ENCODE peak calls at places on chromosomes 13 and 19, in seven cellular contexts. One of them, this sample, is unnamed.

GRCh38 chr13:96003304-96003703 is 49.9 kb downstream of the UGGT2 start:
- DNase-seq in colonic mucosa: no peak
- DNase-seq in Peyer's patch: no peak
- DNase-seq in cardiac muscle cell: no peak
- DNase-seq in left ventricle myocardium inferior: no peak
- DNase-seq in WERI-Rb-1: no peak
- DNase-seq in psoas muscle: no peak
- DNase-seq in this sample: peak; percentile 11

GRCh38 chr19:41219924-41220567 is 1.0 kb downstream of the AXL start:
- DNase-seq in colonic mucosa: no peak
- DNase-seq in Peyer's patch: no peak
- DNase-seq in cardiac muscle cell: peak; percentile 19
- DNase-seq in left ventricle myocardium inferior: peak; percentile 50
- DNase-seq in WERI-Rb-1: no peak
- DNase-seq in psoas muscle: peak; percentile 79
- DNase-seq in this sample: no peak

GRCh38 chr13:49986471-49986870 is 10.4 kb upstream of the TRIM13 start:
- DNase-seq in colonic mucosa: no peak
- DNase-seq in Peyer's patch: no peak
- DNase-seq in cardiac muscle cell: no peak
- DNase-seq in left ventricle myocardium inferior: no peak
- DNase-seq in WERI-Rb-1: no peak
- DNase-seq in psoas muscle: no peak
- DNase-seq in this sample: no peak

GRCh38 chr19:13051581-13052165 is 51.0 kb downstream of the LYL1 start:
- DNase-seq in colonic mucosa: peak; percentile 84
- DNase-seq in Peyer's patch: peak; percentile 86
- DNase-seq in cardiac muscle cell: peak; percentile 87
- DNase-seq in left ventricle myocardium inferior: peak; percentile 66
- DNase-seq in WERI-Rb-1: peak; percentile 75
- DNase-seq in psoas muscle: peak; percentile 88
- DNase-seq in this sample: peak; percentile 29

GRCh38 chr13:49690990-49691886 is at the start of gene EBPL:
- DNase-seq in colonic mucosa: peak; percentile 98
- DNase-seq in Peyer's patch: peak; percentile 97
- DNase-seq in cardiac muscle cell: peak; percentile 93
- DNase-seq in left ventricle myocardium inferior: peak; percentile 93
- DNase-seq in WERI-Rb-1: peak; percentile 90
- DNase-seq in psoas muscle: peak; percentile 96
- DNase-seq in this sample: peak; percentile 92

GRCh38 chr13:90201676-90202425 is 1145.6 kb upstream of the MIR17HG start:
- DNase-seq in colonic mucosa: no peak
- DNase-seq in Peyer's patch: no peak
- DNase-seq in cardiac muscle cell: peak; percentile 59
- DNase-seq in left ventricle myocardium inferior: no peak
- DNase-seq in WERI-Rb-1: no peak
- DNase-seq in psoas muscle: no peak
- DNase-seq in this sample: no peak

GRCh38 chr19:5536337-5536894 is 31.3 kb downstream of the TINCR start:
- DNase-seq in colonic mucosa: no peak
- DNase-seq in Peyer's patch: no peak
- DNase-seq in cardiac muscle cell: peak; percentile 97
- DNase-seq in left ventricle myocardium inferior: peak; percentile 79
- DNase-seq in WERI-Rb-1: peak; percentile 80
- DNase-seq in psoas muscle: peak; percentile 62
- DNase-seq in this sample: peak; percentile 25

GRCh38 chr13:100269837-100270236 is 180.9 kb downstream of the PCCA start:
- DNase-seq in colonic mucosa: peak; percentile 62
- DNase-seq in Peyer's patch: no peak
- DNase-seq in cardiac muscle cell: no peak
- DNase-seq in left ventricle myocardium inferior: peak; percentile 74
- DNase-seq in WERI-Rb-1: no peak
- DNase-seq in psoas muscle: peak; percentile 80
- DNase-seq in this sample: peak; percentile 51

GRCh38 chr19:18290250-18291018 is 9.0 kb upstream of the JUND start:
- DNase-seq in colonic mucosa: no peak
- DNase-seq in Peyer's patch: no peak
- DNase-seq in cardiac muscle cell: no peak
- DNase-seq in left ventricle myocardium inferior: peak; percentile 32
- DNase-seq in WERI-Rb-1: no peak
- DNase-seq in psoas muscle: no peak
- DNase-seq in this sample: no peak

DNA sequence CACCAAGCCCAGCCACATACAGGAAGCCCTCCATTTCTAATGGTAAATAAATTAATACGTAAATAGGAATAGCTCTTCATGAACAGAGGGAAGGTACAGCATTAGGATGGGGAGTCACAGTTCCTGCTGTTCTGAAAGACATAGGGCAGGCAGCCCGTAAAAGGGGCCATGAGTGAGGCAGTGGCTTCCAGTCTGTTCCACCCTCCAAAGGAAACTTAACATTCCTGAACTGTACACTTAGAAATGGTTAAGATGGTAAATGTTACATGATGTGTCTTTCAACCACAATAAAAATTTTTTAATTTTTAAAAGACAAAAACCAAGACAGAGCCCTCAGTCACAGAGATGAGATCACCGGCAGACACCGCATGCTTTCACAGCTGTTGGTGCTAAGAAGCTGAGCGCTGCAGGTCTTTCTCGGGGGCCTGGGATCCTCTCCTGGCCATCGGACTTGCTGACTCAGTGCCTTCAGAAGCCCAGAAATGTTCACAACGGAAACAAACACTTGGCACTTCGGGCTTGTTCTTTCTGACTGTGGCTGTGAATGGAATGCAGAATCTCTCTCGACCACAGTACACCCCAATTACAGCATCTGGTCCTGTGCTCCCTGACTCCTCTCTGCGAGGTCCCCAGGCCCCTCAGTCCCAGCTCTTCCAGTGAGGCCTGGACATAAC is 36.4 kb downstream of the EPS15L1 start:
- DNase-seq in colonic mucosa: peak; percentile 37
- DNase-seq in Peyer's patch: no peak
- DNase-seq in cardiac muscle cell: peak; percentile 56
- DNase-seq in left ventricle myocardium inferior: peak; percentile 40
- DNase-seq in WERI-Rb-1: no peak
- DNase-seq in psoas muscle: peak; percentile 80
- DNase-seq in this sample: no peak
- TF ChIP-seq CTCF in colonic mucosa: no peak
- TF ChIP-seq CTCF in Peyer's patch: no peak
- TF ChIP-seq CTCF in cardiac muscle cell: no peak
- TF ChIP-seq CTCF in left ventricle myocardium inferior: no peak
- TF ChIP-seq CTCF in WERI-Rb-1: no peak
- TF ChIP-seq CTCF in psoas muscle: no peak
- TF ChIP-seq CTCF in this sample: no peak

GRCh38 chr13:23159205-23159586 is 21.6 kb upstream of the SGCG start:
- DNase-seq in colonic mucosa: peak; percentile 42
- DNase-seq in Peyer's patch: no peak
- DNase-seq in cardiac muscle cell: peak; percentile 66
- DNase-seq in left ventricle myocardium inferior: peak; percentile 33
- DNase-seq in WERI-Rb-1: peak; percentile 23
- DNase-seq in psoas muscle: peak; percentile 65
- DNase-seq in this sample: peak; percentile 25

GRCh38 chr13:23160241-23161175 is 20.3 kb upstream of the SGCG start:
- DNase-seq in colonic mucosa: no peak
- DNase-seq in Peyer's patch: no peak
- DNase-seq in cardiac muscle cell: peak; percentile 45
- DNase-seq in left ventricle myocardium inferior: no peak
- DNase-seq in WERI-Rb-1: no peak
- DNase-seq in psoas muscle: no peak
- DNase-seq in this sample: no peak

GRCh38 chr13:23159587-23160240 is 21.1 kb upstream of the SGCG start:
- DNase-seq in colonic mucosa: no peak
- DNase-seq in Peyer's patch: no peak
- DNase-seq in cardiac muscle cell: no peak
- DNase-seq in left ventricle myocardium inferior: no peak
- DNase-seq in WERI-Rb-1: no peak
- DNase-seq in psoas muscle: no peak
- DNase-seq in this sample: no peak

GRCh38 chr13:23161176-23161825 is 19.5 kb upstream of the SGCG start:
- DNase-seq in colonic mucosa: no peak
- DNase-seq in Peyer's patch: no peak
- DNase-seq in cardiac muscle cell: no peak
- DNase-seq in left ventricle myocardium inferior: no peak
- DNase-seq in WERI-Rb-1: no peak
- DNase-seq in psoas muscle: no peak
- DNase-seq in this sample: no peak
- H3K4me3 ChIP-seq in colonic mucosa: no peak overlapping the region
- H3K4me3 ChIP-seq in Peyer's patch: no peak overlapping the region
- H3K4me3 ChIP-seq in cardiac muscle cell: no peak overlapping the region
- H3K4me3 ChIP-seq in left ventricle myocardium inferior: no peak overlapping the region
- H3K4me3 ChIP-seq in WERI-Rb-1: no peak overlapping the region
- H3K4me3 ChIP-seq in psoas muscle: no peak overlapping the region
- H3K4me3 ChIP-seq in this sample: no peak overlapping the region

DNA sequence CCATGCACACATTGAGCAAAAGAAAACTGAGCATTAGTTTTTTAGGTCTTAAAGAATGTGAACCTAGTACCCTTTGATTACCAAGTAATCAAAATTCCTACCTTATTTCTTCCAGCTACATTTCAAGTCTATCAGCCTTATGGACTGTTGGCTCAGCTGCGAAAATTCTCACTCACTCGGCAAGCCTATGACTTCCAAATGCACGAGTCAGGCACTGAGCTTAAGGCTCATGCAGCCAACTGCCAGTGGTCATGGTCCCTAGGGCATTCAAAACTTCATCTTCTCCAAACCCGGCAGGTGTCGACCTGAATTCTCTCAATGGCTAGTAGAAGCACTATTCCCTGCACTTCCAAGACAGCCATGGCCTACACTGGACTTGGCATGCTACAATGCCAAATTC is 41.2 kb downstream of the RUBCNL start:
- DNase-seq in colonic mucosa: no peak
- DNase-seq in Peyer's patch: no peak
- DNase-seq in cardiac muscle cell: no peak
- DNase-seq in left ventricle myocardium inferior: no peak
- DNase-seq in WERI-Rb-1: no peak
- DNase-seq in psoas muscle: no peak
- DNase-seq in this sample: no peak
- H3K36me3 ChIP-seq in colonic mucosa: no peaks in the 10 kb centered on the region
- H3K36me3 ChIP-seq in Peyer's patch: peaks cover 4% of the 10 kb centered on the region
- H3K36me3 ChIP-seq in cardiac muscle cell: no peaks in the 10 kb centered on the region
- H3K36me3 ChIP-seq in left ventricle myocardium inferior: no peaks in the 10 kb centered on the region
- H3K36me3 ChIP-seq in WERI-Rb-1: no peaks in the 10 kb centered on the region
- H3K36me3 ChIP-seq in psoas muscle: no peaks in the 10 kb centered on the region
- H3K36me3 ChIP-seq in this sample: no peaks in the 10 kb centered on the region

GRCh38 chr13:42048625-42049453 is at the start of gene DGKH:
- DNase-seq in colonic mucosa: peak; percentile 92
- DNase-seq in Peyer's patch: peak; percentile 88
- DNase-seq in cardiac muscle cell: peak; percentile 83
- DNase-seq in left ventricle myocardium inferior: peak; percentile 87
- DNase-seq in WERI-Rb-1: peak; percentile 68
- DNase-seq in psoas muscle: peak; percentile 86
- DNase-seq in this sample: peak; percentile 59
- TF ChIP-seq CTCF in colonic mucosa: no peak
- TF ChIP-seq CTCF in Peyer's patch: peak; percentile 28
- TF ChIP-seq CTCF in cardiac muscle cell: peak; percentile 10
- TF ChIP-seq CTCF in left ventricle myocardium inferior: peak; percentile 48
- TF ChIP-seq CTCF in WERI-Rb-1: no peak
- TF ChIP-seq CTCF in psoas muscle: no peak
- TF ChIP-seq CTCF in this sample: peak; percentile 19

GRCh38 chr19:6576869-6577281 is 14.1 kb downstream of the CD70 start:
- DNase-seq in colonic mucosa: peak; percentile 70
- DNase-seq in Peyer's patch: no peak
- DNase-seq in cardiac muscle cell: no peak
- DNase-seq in left ventricle myocardium inferior: no peak
- DNase-seq in WERI-Rb-1: no peak
- DNase-seq in psoas muscle: no peak
- DNase-seq in this sample: no peak
- H3K4me3 ChIP-seq in colonic mucosa: no peak overlapping the region
- H3K4me3 ChIP-seq in Peyer's patch: no peak overlapping the region
- H3K4me3 ChIP-seq in cardiac muscle cell: no peak overlapping the region
- H3K4me3 ChIP-seq in left ventricle myocardium inferior: no peak overlapping the region
- H3K4me3 ChIP-seq in WERI-Rb-1: no peak overlapping the region
- H3K4me3 ChIP-seq in psoas muscle: no peak overlapping the region
- H3K4me3 ChIP-seq in this sample: no peak overlapping the region

This sample was measured in bronchial epithelial cell.